ENCODE peak calls at places on chromosomes 12 and 14, in six cellular contexts. One of them, this sample, is unnamed.
A peak's percentile ranks its signal among the peaks of the same experiment; 100 is the strongest.

GRCh38 chr12:64175254-64175945 is 46.7 kb downstream of the KICS2 start:
- DNase-seq in Caco-2: no peak
- DNase-seq in heart right ventricle: no peak
- DNase-seq in cardiac muscle cell: peak; percentile 51
- DNase-seq in neural progenitor cell: peak; percentile 39
- DNase-seq in adrenal gland: no peak
- DNase-seq in this sample: no peak

GRCh38 chr12:66000958-66001357 is 129.6 kb downstream of the LLPH start:
- DNase-seq in Caco-2: no peak
- DNase-seq in cardiac muscle cell: no peak
- DNase-seq in heart right ventricle: no peak
- DNase-seq in neural progenitor cell: no peak
- DNase-seq in adrenal gland: no peak
- DNase-seq in this sample: no peak

GRCh38 chr14:96109956-96110355 is 70.8 kb downstream of the C14orf132 start:
- DNase-seq in Caco-2: no peak
- DNase-seq in neural progenitor cell: no peak
- DNase-seq in cardiac muscle cell: no peak
- DNase-seq in adrenal gland: no peak
- DNase-seq in heart right ventricle: no peak
- DNase-seq in this sample: no peak

GRCh38 chr14:104215706-104216334 is 77.4 kb downstream of the KIF26A start:
- DNase-seq in adrenal gland: no peak
- DNase-seq in heart right ventricle: peak; percentile 3
- DNase-seq in neural progenitor cell: no peak
- DNase-seq in cardiac muscle cell: no peak
- DNase-seq in Caco-2: no peak
- DNase-seq in this sample: no peak

GRCh38 chr12:122123761-122124145 is 45.2 kb downstream of the MLXIP start:
- DNase-seq in heart right ventricle: no peak
- DNase-seq in cardiac muscle cell: no peak
- DNase-seq in Caco-2: no peak
- DNase-seq in adrenal gland: no peak
- DNase-seq in neural progenitor cell: peak; percentile 0
- DNase-seq in this sample: no peak

GRCh38 chr12:58425481-58426392 is 484.4 kb downstream of the ATP23 start:
- DNase-seq in heart right ventricle: no peak
- DNase-seq in Caco-2: peak; percentile 47
- DNase-seq in adrenal gland: no peak
- DNase-seq in neural progenitor cell: peak; percentile 84
- DNase-seq in cardiac muscle cell: peak; percentile 89
- DNase-seq in this sample: no peak

GRCh38 chr14:101721951-101722661 is 39.4 kb upstream of the PPP2R5C start:
- DNase-seq in Caco-2: no peak
- DNase-seq in heart right ventricle: no peak
- DNase-seq in adrenal gland: no peak
- DNase-seq in neural progenitor cell: no peak
- DNase-seq in cardiac muscle cell: peak; percentile 40
- DNase-seq in this sample: no peak

GRCh38 chr12:22657538-22657937 is 32.6 kb downstream of the ETNK1 start:
- DNase-seq in neural progenitor cell: no peak
- DNase-seq in Caco-2: no peak
- DNase-seq in heart right ventricle: no peak
- DNase-seq in adrenal gland: no peak
- DNase-seq in cardiac muscle cell: peak; percentile 9
- DNase-seq in this sample: no peak

GRCh38 chr12:120866143-120866542 is 38.0 kb downstream of the SPPL3 start:
- DNase-seq in heart right ventricle: no peak
- DNase-seq in neural progenitor cell: no peak
- DNase-seq in Caco-2: no peak
- DNase-seq in adrenal gland: no peak
- DNase-seq in cardiac muscle cell: peak; percentile 69
- DNase-seq in this sample: no peak

GRCh38 chr14:99755629-99756603 is 37.3 kb upstream of the EML1 start:
- DNase-seq in heart right ventricle: peak; percentile 85
- DNase-seq in cardiac muscle cell: peak; percentile 92
- DNase-seq in adrenal gland: peak; percentile 93
- DNase-seq in Caco-2: no peak
- DNase-seq in neural progenitor cell: no peak
- DNase-seq in this sample: no peak

GRCh38 chr12:121005346-121005815 is 10.9 kb downstream of the C12orf43 start:
- DNase-seq in heart right ventricle: no peak
- DNase-seq in adrenal gland: peak; percentile 30
- DNase-seq in neural progenitor cell: peak; percentile 77
- DNase-seq in Caco-2: peak; percentile 66
- DNase-seq in cardiac muscle cell: peak; percentile 64
- DNase-seq in this sample: peak; percentile 58

GRCh38 chr12:124722871-124723270 is 140.8 kb downstream of the SCARB1 start:
- DNase-seq in Caco-2: no peak
- DNase-seq in adrenal gland: no peak
- DNase-seq in cardiac muscle cell: no peak
- DNase-seq in heart right ventricle: no peak
- DNase-seq in neural progenitor cell: no peak
- DNase-seq in this sample: no peak

GRCh38 chr14:83566567-83566966 is 1963.4 kb upstream of the FLRT2 start:
- DNase-seq in neural progenitor cell: no peak
- DNase-seq in Caco-2: no peak
- DNase-seq in cardiac muscle cell: no peak
- DNase-seq in adrenal gland: no peak
- DNase-seq in heart right ventricle: no peak
- DNase-seq in this sample: no peak

GRCh38 chr12:1750300-1750699 is 59.4 kb downstream of the ADIPOR2 start:
- DNase-seq in neural progenitor cell: no peak
- DNase-seq in heart right ventricle: no peak
- DNase-seq in adrenal gland: no peak
- DNase-seq in cardiac muscle cell: no peak
- DNase-seq in Caco-2: no peak
- DNase-seq in this sample: no peak

GRCh38 chr12:131927110-131928079 is 1.7 kb upstream of the PUS1 start:
- DNase-seq in cardiac muscle cell: no peak
- DNase-seq in Caco-2: no peak
- DNase-seq in adrenal gland: peak; percentile 36
- DNase-seq in neural progenitor cell: no peak
- DNase-seq in heart right ventricle: no peak
- DNase-seq in this sample: no peak

GRCh38 chr14:66234411-66234810 is 251.8 kb upstream of the CCDC196 start:
- DNase-seq in heart right ventricle: no peak
- DNase-seq in Caco-2: no peak
- DNase-seq in cardiac muscle cell: no peak
- DNase-seq in neural progenitor cell: no peak
- DNase-seq in adrenal gland: no peak
- DNase-seq in this sample: no peak

GRCh38 chr12:50558970-50559369 is 54.2 kb downstream of the DIP2B start:
- DNase-seq in heart right ventricle: no peak
- DNase-seq in adrenal gland: no peak
- DNase-seq in cardiac muscle cell: no peak
- DNase-seq in neural progenitor cell: no peak
- DNase-seq in Caco-2: no peak
- DNase-seq in this sample: no peak

GRCh38 chr14:51147183-51147582 is 52.3 kb upstream of the TRIM9 start:
- DNase-seq in neural progenitor cell: no peak
- DNase-seq in heart right ventricle: no peak
- DNase-seq in Caco-2: no peak
- DNase-seq in adrenal gland: no peak
- DNase-seq in cardiac muscle cell: peak; percentile 62
- DNase-seq in this sample: no peak

GRCh38 chr12:51011960-51012359 is 14.2 kb downstream of the SLC11A2 start:
- DNase-seq in adrenal gland: no peak
- DNase-seq in Caco-2: no peak
- DNase-seq in neural progenitor cell: peak; percentile 82
- DNase-seq in heart right ventricle: no peak
- DNase-seq in cardiac muscle cell: no peak
- DNase-seq in this sample: no peak

GRCh38 chr12:123131879-123132402 is 18.9 kb downstream of the PITPNM2 start:
- DNase-seq in Caco-2: no peak
- DNase-seq in neural progenitor cell: no peak
- DNase-seq in cardiac muscle cell: no peak
- DNase-seq in heart right ventricle: no peak
- DNase-seq in adrenal gland: no peak
- DNase-seq in this sample: no peak

GRCh38 chr12:98736352-98737326 is 91.5 kb downstream of the APAF1 start:
- DNase-seq in Caco-2: no peak
- DNase-seq in adrenal gland: no peak
- DNase-seq in heart right ventricle: no peak
- DNase-seq in neural progenitor cell: peak; percentile 50
- DNase-seq in cardiac muscle cell: no peak
- DNase-seq in this sample: peak; percentile 48

GRCh38 chr14:99586761-99587462 is 17.1 kb downstream of the CCDC85C start:
- DNase-seq in neural progenitor cell: no peak
- DNase-seq in Caco-2: no peak
- DNase-seq in cardiac muscle cell: no peak
- DNase-seq in heart right ventricle: no peak
- DNase-seq in adrenal gland: no peak
- DNase-seq in this sample: no peak

GRCh38 chr12:52251367-52252055 is 18.5 kb downstream of the KRT7 start:
- DNase-seq in neural progenitor cell: no peak
- DNase-seq in heart right ventricle: no peak
- DNase-seq in cardiac muscle cell: no peak
- DNase-seq in Caco-2: no peak
- DNase-seq in adrenal gland: no peak
- DNase-seq in this sample: no peak

GRCh38 chr12:52249041-52249461 is 16.0 kb downstream of the KRT7 start:
- DNase-seq in cardiac muscle cell: no peak
- DNase-seq in Caco-2: no peak
- DNase-seq in heart right ventricle: peak; percentile 58
- DNase-seq in adrenal gland: peak; percentile 62
- DNase-seq in neural progenitor cell: no peak
- DNase-seq in this sample: no peak

GRCh38 chr12:52249511-52250047 is 16.5 kb downstream of the KRT7 start:
- DNase-seq in adrenal gland: no peak
- DNase-seq in Caco-2: no peak
- DNase-seq in neural progenitor cell: no peak
- DNase-seq in heart right ventricle: no peak
- DNase-seq in cardiac muscle cell: no peak
- DNase-seq in this sample: no peak

GRCh38 chr12:52248541-52249035 is 15.5 kb downstream of the KRT7 start:
- DNase-seq in neural progenitor cell: no peak
- DNase-seq in adrenal gland: no peak
- DNase-seq in cardiac muscle cell: no peak
- DNase-seq in Caco-2: no peak
- DNase-seq in heart right ventricle: no peak
- DNase-seq in this sample: no peak

DNA sequence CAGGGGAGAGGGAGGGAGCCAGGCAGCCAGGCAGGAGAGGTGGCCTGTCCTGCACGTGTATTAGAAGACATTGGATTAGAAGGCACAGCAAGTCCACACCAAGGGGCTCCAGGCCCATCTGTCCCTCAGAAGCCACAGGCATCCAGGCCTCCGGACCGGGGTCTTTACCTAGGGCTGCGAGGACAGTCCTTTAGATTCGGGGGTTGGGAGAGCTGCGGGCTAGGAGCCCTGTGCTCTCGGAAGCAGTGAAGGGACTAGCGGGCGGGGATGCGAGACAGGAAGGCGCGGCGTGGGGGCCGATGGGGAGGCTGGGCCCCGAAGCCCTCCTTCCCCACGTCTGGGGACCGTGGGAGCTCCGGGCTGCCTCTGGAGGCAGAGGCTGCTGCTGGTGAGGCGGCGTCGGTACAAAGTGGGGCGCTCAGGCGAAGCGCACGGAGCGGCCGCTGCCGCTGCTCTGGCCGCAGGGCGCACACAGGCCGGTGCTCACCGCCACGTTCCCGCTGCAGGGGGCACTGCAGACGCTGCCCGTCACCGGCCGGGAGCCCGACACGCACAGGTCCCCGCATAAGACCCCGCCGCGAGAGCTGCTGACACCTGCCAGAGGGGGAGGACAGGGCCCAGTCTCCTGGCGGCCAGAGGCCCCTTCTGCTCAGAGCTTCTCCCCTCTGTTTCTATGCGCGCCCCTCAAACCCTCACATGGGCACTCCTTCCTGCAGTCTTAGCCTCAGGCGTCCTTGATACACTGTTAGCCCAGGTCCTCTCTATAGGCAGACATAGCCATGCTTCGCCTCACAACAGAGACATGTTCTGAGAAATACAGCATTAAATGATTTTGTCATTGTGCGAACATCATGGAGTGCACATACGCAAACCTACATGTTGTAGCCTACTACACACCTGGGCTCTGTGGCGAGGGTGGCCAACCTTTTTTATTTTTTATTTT is 17.3 kb downstream of the KRT7 start:
- DNase-seq in Caco-2: no peak
- DNase-seq in neural progenitor cell: peak; percentile 76
- DNase-seq in heart right ventricle: no peak
- DNase-seq in adrenal gland: no peak
- DNase-seq in cardiac muscle cell: no peak
- DNase-seq in this sample: no peak
- TF ChIP-seq CTCF in Caco-2: no peak
- TF ChIP-seq CTCF in neural progenitor cell: peak; percentile 44
- TF ChIP-seq CTCF in heart right ventricle: no peak
- TF ChIP-seq CTCF in adrenal gland: no peak
- TF ChIP-seq CTCF in cardiac muscle cell: peak; percentile 40
- TF ChIP-seq CTCF in this sample: no peak

GRCh38 chr12:117045175-117045997 is 53.8 kb downstream of the TESC start:
- DNase-seq in Caco-2: no peak
- DNase-seq in cardiac muscle cell: no peak
- DNase-seq in heart right ventricle: no peak
- DNase-seq in adrenal gland: no peak
- DNase-seq in neural progenitor cell: no peak
- DNase-seq in this sample: peak; percentile 41
- H3K4me1 ChIP-seq in Caco-2: peaks cover 64% of the 10 kb centered on the region
- H3K4me1 ChIP-seq in cardiac muscle cell: peaks cover 56% of the 10 kb centered on the region
- H3K4me1 ChIP-seq in heart right ventricle: peaks cover 37% of the 10 kb centered on the region
- H3K4me1 ChIP-seq in adrenal gland: peaks cover 21% of the 10 kb centered on the region
- H3K4me1 ChIP-seq in neural progenitor cell: peaks cover 12% of the 10 kb centered on the region
- H3K4me1 ChIP-seq in this sample: peaks cover 19% of the 10 kb centered on the region

DNA sequence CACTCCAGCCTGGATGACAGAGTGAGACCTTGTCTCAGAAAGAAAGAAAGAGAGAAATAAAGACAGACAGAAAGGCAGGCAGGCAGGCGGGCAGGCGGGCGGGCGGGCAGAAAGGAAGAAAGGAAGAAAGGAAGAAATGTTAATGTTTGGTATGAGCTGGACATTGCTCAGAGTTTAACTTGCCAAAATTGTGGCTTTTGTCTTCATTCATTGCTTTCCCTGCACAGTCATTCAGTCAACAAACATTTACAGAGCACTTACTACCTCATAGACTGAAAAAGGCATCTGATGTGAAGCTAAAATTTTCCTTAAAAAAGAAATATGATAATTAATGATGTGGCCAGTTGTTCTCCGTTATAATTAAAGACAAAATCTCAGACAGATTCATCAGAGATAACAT is 247.1 kb downstream of the SPTSSA start:
- DNase-seq in cardiac muscle cell: no peak
- DNase-seq in neural progenitor cell: no peak
- DNase-seq in Caco-2: no peak
- DNase-seq in heart right ventricle: no peak
- DNase-seq in adrenal gland: no peak
- DNase-seq in this sample: no peak
- H3K4me3 ChIP-seq in cardiac muscle cell: no peak overlapping the region
- H3K4me3 ChIP-seq in neural progenitor cell: no peak overlapping the region
- H3K4me3 ChIP-seq in Caco-2: no peak overlapping the region
- H3K4me3 ChIP-seq in heart right ventricle: no peak overlapping the region
- H3K4me3 ChIP-seq in adrenal gland: no peak overlapping the region
- H3K4me3 ChIP-seq in this sample: no peak overlapping the region

DNA sequence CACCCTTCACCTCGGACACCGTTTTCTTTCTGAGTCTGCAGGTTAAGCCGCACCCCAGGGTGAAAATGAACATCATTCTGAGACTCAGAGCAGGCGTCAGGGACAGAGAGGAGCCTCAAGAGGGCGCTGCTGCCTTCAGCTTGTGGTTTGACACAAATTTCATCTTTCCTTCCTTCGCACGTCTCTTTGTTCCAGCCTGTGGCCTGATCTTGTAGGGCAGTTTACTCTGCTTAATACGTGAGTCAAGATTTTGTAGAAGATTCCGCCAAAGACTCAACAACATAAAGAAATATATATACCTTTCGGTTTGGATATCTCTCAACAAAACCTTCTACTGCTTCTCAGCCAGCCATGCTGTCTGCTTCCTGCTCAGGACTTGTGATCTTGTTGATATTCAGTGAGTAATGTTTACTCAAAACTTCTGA is 329.3 kb upstream of the OR4E1 start:
- DNase-seq in adrenal gland: no peak
- DNase-seq in heart right ventricle: no peak
- DNase-seq in neural progenitor cell: peak; percentile 79
- DNase-seq in cardiac muscle cell: no peak
- DNase-seq in Caco-2: no peak
- DNase-seq in this sample: peak; percentile 18
- TF ChIP-seq CTCF in adrenal gland: no peak
- TF ChIP-seq CTCF in heart right ventricle: peak; percentile 42
- TF ChIP-seq CTCF in neural progenitor cell: peak; percentile 81
- TF ChIP-seq CTCF in cardiac muscle cell: no peak
- TF ChIP-seq CTCF in Caco-2: peak; percentile 53
- TF ChIP-seq CTCF in this sample: peak; percentile 35